ENCODE peak calls at places on chromosomes 6 and 20, in six cellular contexts. F, B, Y, I, W and O are unnamed samples.

GRCh38 chr6:11430036-11430435 is 107.5 kb upstream of the TMEM170B start:
- DNase-seq in W (no peak), I (no peak), F (no peak), Y (no peak), B (no peak), O (no peak)

GRCh38 chr20:13220194-13220856 is 749 bp upstream of the ISM1 start:
- DNase-seq in W (peak), F (peak), B (peak), I (peak), Y (peak), O (peak)

GRCh38 chr6:116564921-116565872 is 6.1 kb upstream of the RWDD1 start:
- DNase-seq in F (no peak), Y (no peak), I (no peak), W (no peak), B (no peak), O (no peak)

GRCh38 chr6:139277161-139277560 is 14.6 kb downstream of the TXLNB start:
- DNase-seq in Y (no peak), W (no peak), B (no peak), F (no peak), I (no peak), O (no peak)

GRCh38 chr20:39897781-39898466 is 791.1 kb downstream of the MAFB start:
- DNase-seq in Y (no peak), W (no peak), F (no peak), I (peak), B (no peak), O (no peak)

GRCh38 chr6:75234126-75234865 is 9.3 kb downstream of the COX7A2 start:
- DNase-seq in F (no peak), Y (no peak), W (no peak), I (no peak), B (no peak), O (no peak)

GRCh38 chr6:37936909-37937308 is 117.4 kb downstream of the ZFAND3 start:
- DNase-seq in B (no peak), Y (no peak), F (no peak), W (no peak), I (no peak), O (no peak)

GRCh38 chr6:12047304-12047703 is 35.2 kb downstream of the HIVEP1 start:
- DNase-seq in B (no peak), W (no peak), I (no peak), Y (no peak), F (no peak), O (no peak)

GRCh38 chr6:160163425-160163824 is 41.8 kb downstream of the SLC22A1 start:
- DNase-seq in W (no peak), I (no peak), B (no peak), Y (no peak), F (no peak), O (no peak)

GRCh38 chr6:105753184-105754097 is 332.7 kb upstream of the PRDM1 start:
- DNase-seq in Y (peak), B (no peak), I (peak), W (peak), F (no peak), O (no peak)

GRCh38 chr6:1255646-1256365 is 56.1 kb upstream of the FOXQ1 start:
- DNase-seq in I (peak), W (peak), Y (peak), B (no peak), F (no peak), O (no peak)

GRCh38 chr6:162856885-162857284 is 129.1 kb downstream of the PACRG start:
- DNase-seq in I (peak), Y (peak), W (peak), B (peak), F (peak), O (peak)

GRCh38 chr6:12222405-12223366 is 67.5 kb upstream of the EDN1 start:
- DNase-seq in Y (no peak), F (no peak), B (no peak), I (no peak), W (peak), O (no peak)

GRCh38 chr20:10927936-10928860 is 254.4 kb upstream of the JAG1 start:
- DNase-seq in I (peak), Y (no peak), F (no peak), B (no peak), W (no peak), O (no peak)

GRCh38 chr20:51498765-51499540 is 43.6 kb downstream of the NFATC2 start:
- DNase-seq in I (no peak), F (no peak), B (no peak), W (no peak), Y (no peak), O (no peak)

GRCh38 chr20:36462440-36463211 is 78.7 kb upstream of the MYL9 start:
- DNase-seq in W (no peak), I (peak), F (no peak), B (no peak), Y (peak), O (no peak)

GRCh38 chr6:113576310-113576709 is 280.8 kb upstream of the MARCKS start:
- DNase-seq in Y (no peak), F (no peak), W (no peak), I (no peak), B (no peak), O (no peak)

GRCh38 chr6:41723936-41724637 is 11.3 kb downstream of the TFEB start:
- DNase-seq in B (no peak), W (no peak), Y (no peak), F (no peak), I (no peak), O (no peak)

GRCh38 chr20:9852566-9852965 is 13.7 kb upstream of the PAK5 start:
- DNase-seq in Y (no peak), B (no peak), F (no peak), I (no peak), W (no peak), O (no peak)

GRCh38 chr20:40513010-40513409 is 176.0 kb downstream of the MAFB start:
- DNase-seq in Y (no peak), B (no peak), I (no peak), F (no peak), W (no peak), O (no peak)

GRCh38 chr6:47135772-47136171 is 93.6 kb upstream of the ADGRF1 start:
- DNase-seq in I (peak), W (peak), Y (peak), F (no peak), B (no peak), O (no peak)

GRCh38 chr6:47131773-47132172 is 89.6 kb upstream of the ADGRF1 start:
- DNase-seq in Y (no peak), F (no peak), W (no peak), B (no peak), I (no peak), O (no peak)

GRCh38 chr6:47132724-47133123 is 90.6 kb upstream of the ADGRF1 start:
- DNase-seq in W (peak), I (no peak), B (no peak), Y (no peak), F (no peak), O (no peak)

GRCh38 chr6:47134476-47135189 is 92.5 kb upstream of the ADGRF1 start:
- DNase-seq in Y (peak), W (peak), F (no peak), I (peak), B (no peak), O (no peak)

DNA sequence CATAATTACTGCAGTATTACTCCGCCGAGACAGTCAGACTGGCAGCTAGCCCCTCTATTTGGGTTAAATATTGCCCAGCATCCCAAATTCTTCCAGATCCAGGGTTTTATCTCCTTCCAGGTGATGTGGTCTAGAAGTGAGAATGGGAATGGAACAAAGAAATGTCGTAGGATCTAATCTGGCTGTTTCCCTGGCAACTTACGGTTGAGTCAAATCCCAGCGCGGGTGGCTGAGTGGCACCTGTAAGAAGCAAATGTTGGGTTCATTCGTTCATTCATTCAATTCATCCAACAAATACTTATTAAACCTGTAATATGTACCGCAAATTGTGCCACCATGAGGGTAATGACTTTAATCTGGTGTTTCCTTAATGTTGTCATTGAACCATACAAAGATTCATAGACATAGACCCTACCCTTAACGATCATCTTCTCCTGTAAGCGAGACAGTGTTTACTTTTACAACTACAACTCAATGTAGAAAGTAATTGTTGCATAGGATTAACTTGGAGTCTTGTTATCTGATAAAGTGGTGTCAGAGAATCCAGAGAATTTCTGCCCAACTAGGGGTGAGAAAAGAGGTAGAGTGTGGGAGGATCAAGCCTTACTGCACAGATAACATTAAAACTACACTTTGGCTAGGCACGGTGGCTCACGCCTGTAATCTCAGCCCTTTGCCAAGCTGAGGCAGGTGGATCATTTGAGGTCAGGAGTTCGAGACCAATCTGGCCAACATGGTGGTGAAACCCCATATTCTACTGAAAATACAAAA is 91.3 kb upstream of the ADGRF1 start:
- DNase-seq in I (no peak), W (peak), B (no peak), F (no peak), Y (no peak), O (no peak)
- H2BK5ac ChIP-seq in I (no peak), W (peak), B (no peak), F (no peak), Y (no peak), O (no peak)

GRCh38 chr6:142307963-142308748 is 6.3 kb downstream of the ADGRG6 start:
- DNase-seq in Y (no peak), W (no peak), F (no peak), B (no peak), I (no peak), O (no peak)

GRCh38 chr6:142318714-142319113 is 16.9 kb downstream of the ADGRG6 start:
- DNase-seq in Y (no peak), F (no peak), W (no peak), B (no peak), I (no peak), O (no peak)

GRCh38 chr6:142316791-142317368 is 15.1 kb downstream of the ADGRG6 start:
- DNase-seq in I (no peak), W (no peak), Y (no peak), F (no peak), B (no peak), O (no peak)

DNA sequence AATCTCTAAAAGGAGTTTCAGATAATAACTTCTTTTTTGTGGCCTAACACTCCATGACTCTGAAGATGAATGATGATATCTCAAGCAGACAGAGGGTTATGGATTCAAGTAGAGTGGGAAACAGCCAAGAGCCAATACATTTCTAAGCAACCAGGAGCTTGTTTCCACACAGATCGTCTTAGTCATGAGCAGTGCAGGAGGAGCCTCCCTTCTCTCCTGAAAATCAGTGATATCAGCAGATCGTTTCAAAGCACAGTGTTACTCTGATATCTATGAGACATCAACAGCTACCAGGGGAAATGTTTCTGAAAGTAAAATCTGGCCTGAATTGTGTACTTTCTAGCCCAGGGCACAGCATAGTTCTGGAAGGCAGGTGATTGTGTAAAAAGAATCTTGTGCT is 11.5 kb downstream of the ADGRG6 start:
- DNase-seq in B (no peak), Y (peak), F (no peak), W (no peak), I (peak), O (no peak)
- H3K9ac ChIP-seq in B (no peak), Y (no peak), F (no peak), W (no peak), I (peak), O (no peak)

GRCh38 chr6:170553686-170554085 is 483 bp upstream of the TBP start:
- DNase-seq in Y (peak), W (no peak), I (peak), B (no peak), F (no peak), O (no peak)
- H2BK15ac ChIP-seq in Y (peak), W (no peak), I (no peak), B (no peak), F (no peak), O (no peak)

GRCh38 chr6:44219053-44219814 is 2.5 kb downstream of the MYMX start:
- DNase-seq in Y (peak), W (peak), F (peak), B (no peak), I (peak), O (peak)
- H2BK5ac ChIP-seq in Y (no peak), W (peak), F (no peak), B (peak), I (peak), O (peak)

DNA sequence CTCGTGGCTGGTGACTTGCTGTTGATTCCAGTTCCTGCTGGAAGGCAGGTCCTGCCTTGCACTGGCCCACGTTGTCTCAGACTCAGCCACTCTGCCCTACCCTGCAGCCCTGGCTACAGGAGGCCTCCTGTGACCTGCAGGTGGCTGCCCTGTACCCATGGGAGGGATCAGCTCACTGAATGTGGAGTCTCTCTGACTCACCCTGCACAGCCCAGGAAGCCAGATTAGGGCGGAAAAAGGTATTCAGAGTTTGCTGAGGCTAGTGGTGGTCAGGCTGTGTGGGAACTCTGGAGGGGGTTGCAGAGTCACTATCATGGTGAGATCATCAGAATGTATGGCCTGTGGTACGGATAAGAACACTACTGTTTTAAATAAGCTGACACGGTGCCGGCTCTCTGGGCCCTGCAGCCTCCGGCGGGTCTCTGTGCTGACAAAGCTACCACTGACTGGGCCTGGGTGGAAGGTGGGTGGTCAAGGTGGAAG is 24.7 kb upstream of the PYGB start:
- DNase-seq in Y (peak), F (peak), B (peak), W (peak), I (peak), O (peak)
- H3K9ac ChIP-seq in Y (no peak), F (no peak), B (no peak), W (no peak), I (peak), O (no peak)

GRCh38 chr20:46212252-46212651 is 94.1 kb downstream of the CD40 start:
- DNase-seq in W (no peak), F (no peak), B (no peak), I (no peak), Y (no peak), O (no peak)

GRCh38 chr20:46212876-46213275 is 94.8 kb downstream of the CD40 start:
- DNase-seq in W (no peak), I (no peak), B (no peak), F (no peak), Y (no peak), O (no peak)

GRCh38 chr20:46209930-46210671 is 92.0 kb downstream of the CD40 start:
- DNase-seq in I (no peak), B (no peak), W (no peak), Y (no peak), F (no peak), O (no peak)

GRCh38 chr20:46211331-46211722 is 93.2 kb downstream of the CD40 start:
- DNase-seq in B (no peak), W (no peak), I (no peak), Y (no peak), F (no peak), O (no peak)

GRCh38 chr20:46210672-46211330 is 92.7 kb downstream of the CD40 start:
- DNase-seq in Y (no peak), F (no peak), B (no peak), W (peak), I (no peak), O (no peak)
- H2BK15ac ChIP-seq in Y (no peak), F (no peak), B (no peak), W (no peak), I (no peak), O (no peak)

DNA sequence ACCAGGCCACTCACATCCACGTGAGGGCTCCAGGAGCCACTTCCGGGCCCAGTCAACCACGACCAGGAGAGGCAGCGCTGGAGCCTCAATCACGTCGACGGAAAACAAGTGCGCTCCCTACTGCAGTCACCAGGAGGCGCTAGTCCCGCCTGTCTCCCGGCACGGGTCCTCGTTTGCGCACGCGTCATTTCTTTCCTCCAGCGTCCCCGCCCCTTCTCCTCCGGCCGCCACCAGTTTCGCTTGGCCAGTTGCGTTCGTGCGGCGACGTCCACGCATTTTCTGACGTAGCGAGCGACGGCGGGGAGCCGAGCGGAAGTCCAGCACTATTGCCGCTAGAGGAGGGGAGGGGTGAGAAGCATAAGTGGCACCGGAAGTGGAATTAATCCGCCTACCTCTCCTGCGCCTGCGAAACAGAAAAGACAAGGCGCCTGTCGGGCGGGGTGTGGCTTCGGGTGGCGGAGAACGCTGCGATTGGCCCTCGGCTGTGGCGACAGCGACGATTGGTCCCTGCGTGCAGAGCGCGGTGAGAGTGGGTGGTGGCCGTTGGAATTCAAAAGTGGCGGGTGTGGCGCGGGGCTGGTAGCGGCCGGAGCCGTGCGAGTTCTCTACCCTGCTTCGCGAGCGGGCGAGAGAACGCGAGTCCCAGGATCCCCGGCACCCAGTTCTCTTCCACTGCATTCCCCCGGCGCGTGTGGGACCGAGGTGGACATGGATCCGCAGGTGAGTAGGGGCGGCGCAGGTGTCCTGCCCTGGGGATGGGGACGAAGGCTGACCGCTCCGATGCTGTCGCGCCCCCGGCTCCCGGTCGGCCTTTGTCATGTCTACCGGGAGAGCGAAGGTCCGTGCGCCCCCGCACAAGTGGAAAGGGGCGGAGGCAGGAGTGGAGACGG is at the start of gene KIFC1:
- DNase-seq in Y (peak), F (peak), B (peak), I (peak), W (peak), O (peak)
- H2BK5ac ChIP-seq in Y (peak), F (peak), B (peak), I (no peak), W (peak), O (peak)

GRCh38 chr6:164166515-164166914 is 752.0 kb downstream of the QKI start:
- DNase-seq in B (no peak), F (no peak), Y (no peak), I (no peak), W (no peak), O (no peak)

GRCh38 chr6:164167873-164168405 is 753.4 kb downstream of the QKI start:
- DNase-seq in B (no peak), F (no peak), Y (no peak), I (no peak), W (no peak), O (no peak)

GRCh38 chr6:164168595-164168994 is 754.1 kb downstream of the QKI start:
- DNase-seq in F (no peak), I (no peak), W (no peak), Y (no peak), B (no peak), O (no peak)

GRCh38 chr6:164166996-164167395 is 752.5 kb downstream of the QKI start:
- DNase-seq in Y (no peak), I (no peak), W (no peak), F (no peak), B (no peak), O (no peak)

GRCh38 chr6:164169355-164169754 is 754.8 kb downstream of the QKI start:
- DNase-seq in B (no peak), I (no peak), F (no peak), W (no peak), Y (no peak), O (no peak)
- H3K9ac ChIP-seq in B (no peak), I (no peak), F (no peak), W (no peak), Y (no peak), O (no peak)

GRCh38 chr6:154566866-154567265 is 56.4 kb upstream of the CNKSR3 start:
- DNase-seq in Y (no peak), B (no peak), I (no peak), F (no peak), W (no peak), O (no peak)
- H2BK15ac ChIP-seq in Y (no peak), B (no peak), I (no peak), F (no peak), W (no peak), O (no peak)

DNA sequence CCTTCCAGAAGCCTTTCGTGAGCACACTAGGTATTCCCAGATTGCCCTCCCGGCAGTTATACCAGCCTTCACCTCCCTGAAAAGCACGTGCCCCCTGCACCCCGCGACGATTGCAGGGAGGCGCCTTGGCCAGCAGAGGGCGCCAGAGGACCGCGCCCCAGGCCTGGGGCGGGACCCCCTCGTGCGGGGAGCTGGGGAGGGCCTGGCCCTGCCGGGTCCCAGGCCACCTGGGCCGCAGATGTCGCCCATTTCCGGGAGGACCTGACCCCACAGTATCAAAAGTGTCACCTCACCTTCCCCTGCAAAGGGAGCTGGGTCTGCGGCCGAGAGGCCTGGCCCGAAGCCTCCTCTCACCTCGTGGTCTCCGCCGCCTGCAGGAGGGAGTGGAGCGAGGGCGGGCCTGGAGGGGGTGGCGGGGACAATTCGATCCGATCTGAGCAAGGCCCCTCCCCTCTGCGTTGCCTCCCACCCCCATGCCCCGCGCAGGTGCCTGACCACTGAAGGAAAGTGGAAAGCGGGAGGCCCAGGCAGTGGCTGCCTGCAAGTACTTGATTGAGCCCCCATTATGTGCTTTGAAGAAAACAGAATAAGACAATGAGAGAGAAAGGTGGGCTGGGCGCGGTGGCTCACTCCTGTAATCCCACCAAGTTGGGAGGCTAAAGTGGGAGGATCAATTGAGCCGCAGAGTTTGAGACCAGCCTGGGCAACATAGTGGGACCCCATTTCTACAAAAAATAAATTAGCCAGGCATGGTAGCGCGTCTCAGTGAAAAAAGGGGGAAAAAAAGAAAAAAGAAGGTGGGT is 3.5 kb upstream of the SNAI1 start:
- DNase-seq in W (peak), I (peak), F (peak), Y (no peak), B (no peak), O (peak)
- H2BK5ac ChIP-seq in W (peak), I (no peak), F (no peak), Y (no peak), B (peak), O (peak)